ENCODE peak calls at places on chromosomes 12 and 14, in nine cellular contexts. P, M, F, B, Y, C, G, J and T are unnamed samples.

GRCh38 chr14:88727057-88727456 is 65.7 kb downstream of the EML5 start:
- DNase-seq in M (no peak), G (no peak), F (no peak), C (no peak), B (no peak), J (no peak), Y (no peak), P (no peak), T (no peak)

GRCh38 chr14:75793806-75794205 is 132.8 kb downstream of the TTLL5 start:
- DNase-seq in C (no peak), M (no peak), P (no peak), F (no peak), G (no peak), B (peak; percentile 26), Y (no peak), J (no peak), T (peak; percentile 13)

GRCh38 chr14:97878727-97879126 is 1081.5 kb downstream of the VRK1 start:
- DNase-seq in C (peak; percentile 74), J (no peak), M (no peak), P (no peak), F (peak; percentile 47), G (no peak), B (no peak), Y (no peak), T (no peak)

GRCh38 chr14:93952829-93953228 is 23.5 kb downstream of the ASB2 start:
- DNase-seq in F (no peak), P (no peak), C (no peak), J (no peak), G (no peak), M (no peak), B (no peak), Y (no peak), T (peak; percentile 19)

GRCh38 chr12:32305163-32305562 is 94.2 kb upstream of the FGD4 start:
- DNase-seq in C (no peak), F (no peak), M (peak; percentile 7), P (no peak), J (no peak), G (no peak), Y (peak; percentile 29), B (peak; percentile 30), T (no peak)

GRCh38 chr12:122062832-122063690 is 15.5 kb upstream of the MLXIP start:
- DNase-seq in F (peak; percentile 76), G (peak; percentile 25), B (peak; percentile 59), J (no peak), C (peak; percentile 86), Y (peak; percentile 65), P (no peak), M (no peak), T (no peak)

GRCh38 chr12:94509317-94509716 is 49.6 kb upstream of the CEP83 start:
- DNase-seq in G (no peak), B (no peak), C (no peak), Y (no peak), F (no peak), P (no peak), J (no peak), M (no peak), T (no peak)

GRCh38 chr14:53741379-53742225 is 215.0 kb downstream of the BMP4 start:
- DNase-seq in C (no peak), P (no peak), B (peak; percentile 66), F (no peak), J (no peak), M (no peak), G (no peak), Y (no peak), T (no peak)

GRCh38 chr14:60905930-60906329 is 74.9 kb downstream of the TRMT5 start:
- DNase-seq in J (no peak), P (no peak), F (no peak), C (no peak), G (no peak), M (no peak), B (no peak), Y (no peak), T (no peak)

GRCh38 chr12:6542209-6543009 is 8.1 kb downstream of the GAPDH start:
- DNase-seq in G (no peak), P (no peak), Y (peak; percentile 37), F (peak; percentile 41), J (no peak), M (no peak), C (no peak), B (no peak), T (no peak)

GRCh38 chr12:4214912-4215861 is 58.4 kb upstream of the CCND2 start:
- DNase-seq in P (no peak), C (peak; percentile 81), Y (no peak), G (no peak), J (peak; percentile 54), B (no peak), M (peak; percentile 55), F (peak; percentile 89), T (no peak)

GRCh38 chr14:51607677-51608076 is 44.0 kb upstream of the FRMD6 start:
- DNase-seq in M (no peak), G (no peak), Y (no peak), C (no peak), B (peak; percentile 76), F (peak; percentile 41), P (no peak), J (no peak), T (no peak)

GRCh38 chr12:49983892-49984291 is 11.1 kb downstream of the AQP6 start:
- DNase-seq in P (no peak), B (peak; percentile 66), G (peak; percentile 33), F (no peak), J (no peak), C (no peak), M (no peak), Y (no peak), T (no peak)

GRCh38 chr14:60658116-60658515 is 8.8 kb upstream of the SIX1 start:
- DNase-seq in B (no peak), C (no peak), M (no peak), P (no peak), F (no peak), Y (no peak), J (no peak), G (no peak), T (peak; percentile 50)

GRCh38 chr12:43815416-43815815 is 9.3 kb upstream of the TWF1 start:
- DNase-seq in F (no peak), M (no peak), P (no peak), G (no peak), C (no peak), B (no peak), Y (no peak), J (no peak), T (no peak)

GRCh38 chr12:16562413-16562812 is 43.5 kb downstream of the LMO3 start:
- DNase-seq in P (no peak), J (no peak), C (no peak), G (no peak), M (no peak), B (no peak), Y (no peak), F (no peak), T (no peak)